ENCODE peak calls at places on chromosomes 7 and 10, in four cellular contexts. C is GM12892, P is K562, V is GM12878. A is an unnamed sample.

GRCh38 chr7:108613147-108613948 is 43.7 kb downstream of the DNAJB9 start:
- DNase-seq in C (no peak), P (peak), V (no peak), A (peak)

GRCh38 chr10:12194752-12195271 is 879 bp downstream of the NUDT5 start:
- DNase-seq in C (no peak), P (no peak), V (no peak), A (no peak)

GRCh38 chr7:44633254-44634186 is 27.1 kb downstream of the OGDH start:
- DNase-seq in C (peak), P (no peak), V (peak), A (no peak)

GRCh38 chr7:191105-192034 is 1.0 kb upstream of the FAM20C start:
- DNase-seq in C (no peak), P (no peak), V (no peak), A (no peak)

GRCh38 chr7:134254311-134254710 is 62.4 kb downstream of the SLC35B4 start:
- DNase-seq in C (no peak), P (no peak), V (no peak), A (no peak)

GRCh38 chr10:24465124-24465874 is 256.4 kb downstream of the KIAA1217 start:
- DNase-seq in C (no peak), P (no peak), V (no peak), A (no peak)

GRCh38 chr7:31702354-31702753 is 15.3 kb downstream of the PPP1R17 start:
- DNase-seq in C (no peak), P (no peak), V (no peak), A (no peak)

GRCh38 chr10:77448226-77448625 is 189.4 kb downstream of the KCNMA1 start:
- DNase-seq in C (no peak), P (no peak), V (no peak), A (no peak)

GRCh38 chr7:133364959-133365680 is 112.2 kb downstream of the EXOC4 start:
- DNase-seq in C (no peak), P (no peak), V (no peak), A (no peak)

GRCh38 chr7:107404740-107405537 is 64.9 kb upstream of the GPR22 start:
- DNase-seq in C (no peak), P (no peak), V (no peak), A (no peak)

GRCh38 chr7:41189866-41190265 is 513.0 kb downstream of the INHBA start:
- DNase-seq in C (no peak), P (no peak), V (no peak), A (no peak)

GRCh38 chr7:780516-780915 is 51.8 kb upstream of the SUN1 start:
- DNase-seq in C (no peak), P (no peak), V (no peak), A (no peak)

GRCh38 chr7:26321440-26321839 is 29.8 kb downstream of the SNX10 start:
- DNase-seq in C (no peak), P (no peak), V (no peak), A (no peak)

GRCh38 chr7:43766564-43766963 is 8.1 kb downstream of the BLVRA start:
- DNase-seq in C (no peak), P (peak), V (no peak), A (no peak)

GRCh38 chr7:131068604-131069021 is 259.1 kb upstream of the MKLN1 start:
- DNase-seq in C (no peak), P (no peak), V (no peak), A (no peak)

GRCh38 chr7:22726849-22727792 is at the start of gene IL6:
- DNase-seq in C (no peak), P (peak), V (no peak), A (no peak)

GRCh38 chr10:123165445-123166072 is 11.4 kb downstream of the BUB3 start:
- DNase-seq in C (no peak), P (no peak), V (no peak), A (no peak)
- TF ChIP-seq POLR2AphosphoS5 in C (peak), P (peak), V (no peak), A (peak)

DNA sequence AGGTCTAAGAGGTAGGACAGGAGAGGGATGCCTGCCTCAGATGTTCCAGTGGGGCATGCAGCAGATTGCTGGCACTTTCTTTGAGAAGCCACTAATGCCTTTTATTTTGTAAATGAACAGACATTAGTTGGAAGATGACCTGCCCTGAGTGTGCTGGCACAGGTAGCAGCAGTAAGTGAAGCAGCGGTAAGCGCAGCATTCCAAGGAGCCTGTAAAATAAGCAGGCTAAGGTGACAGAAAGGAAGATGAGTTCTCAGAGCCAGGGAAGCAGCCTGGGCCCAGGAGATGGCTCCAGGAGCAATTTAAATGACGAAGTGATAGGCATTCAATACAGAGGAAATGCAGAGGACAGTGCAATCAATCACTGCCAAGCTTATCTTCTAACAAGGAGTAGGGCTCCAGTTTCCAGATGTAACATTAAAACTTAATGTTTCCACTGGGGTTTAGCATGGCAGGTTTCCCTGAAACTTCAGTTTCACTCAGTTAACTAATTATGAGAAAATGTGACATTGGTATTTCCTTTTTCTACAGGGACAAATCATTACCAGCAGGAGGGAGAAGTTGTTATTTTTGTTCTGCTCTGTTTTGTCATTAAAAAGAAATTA is 96.4 kb upstream of the PTN start:
- DNase-seq in C (no peak), P (no peak), V (no peak), A (no peak)
- TF ChIP-seq TAF1 in C (no peak), P (no peak), V (no peak), A (no peak)

GRCh38 chr10:96310359-96310669 is 6.1 kb downstream of the DNTT start:
- DNase-seq in C (no peak), P (no peak), V (no peak), A (no peak)

GRCh38 chr10:96317067-96317833 is 13.0 kb downstream of the DNTT start:
- DNase-seq in C (no peak), P (no peak), V (no peak), A (no peak)

GRCh38 chr10:96309631-96310358 is 5.6 kb downstream of the DNTT start:
- DNase-seq in C (no peak), P (no peak), V (no peak), A (no peak)

GRCh38 chr10:96311180-96311697 is 7.0 kb downstream of the DNTT start:
- DNase-seq in C (no peak), P (no peak), V (no peak), A (no peak)

DNA sequence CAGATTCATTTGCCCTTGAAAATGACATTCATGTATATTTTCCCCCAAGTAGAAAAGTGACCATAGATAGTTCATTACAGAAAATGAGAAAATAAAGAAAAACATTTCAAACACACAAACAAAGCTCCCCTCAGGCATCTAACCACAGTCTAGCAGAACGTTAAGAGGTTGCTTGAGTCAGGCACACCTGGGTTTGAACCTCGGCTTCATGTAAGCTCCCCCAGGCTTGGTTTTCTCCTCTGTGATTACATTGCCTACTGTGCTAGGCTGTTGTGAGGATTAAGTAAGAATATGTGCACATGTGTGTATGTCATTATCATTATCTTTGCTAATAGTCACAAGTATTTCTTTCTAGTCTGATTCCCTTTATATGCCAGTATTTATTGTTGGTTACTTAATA is 9.1 kb downstream of the DNTT start:
- DNase-seq in C (no peak), P (no peak), V (no peak), A (no peak)
- TF ChIP-seq POLR2A in C (no peak), P (no peak), V (no peak), A (no peak)

DNA sequence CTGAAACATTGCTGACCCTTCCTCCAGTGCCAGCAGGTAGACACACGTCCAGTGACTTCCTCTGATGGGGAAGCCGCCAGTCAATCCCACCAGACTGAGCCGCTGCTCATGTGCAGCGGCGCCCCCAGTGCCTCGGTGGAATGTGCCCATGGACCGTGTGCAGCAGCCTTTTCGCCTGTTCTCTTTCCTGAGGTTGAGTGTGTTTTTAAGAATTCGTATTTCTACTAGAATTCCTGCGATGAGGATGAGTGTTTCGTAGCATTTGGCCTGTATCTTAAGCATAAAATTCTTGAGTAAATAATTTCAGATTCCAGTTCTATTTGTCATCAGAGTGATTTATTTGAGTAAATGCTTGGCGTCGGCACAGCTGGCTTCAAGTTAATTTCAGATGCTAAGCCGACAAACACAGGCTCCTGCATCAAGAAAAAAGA is 35.4 kb downstream of the BNIP3 start:
- DNase-seq in C (no peak), P (no peak), V (no peak), A (no peak)
- TF ChIP-seq POLR2AphosphoS5 in C (no peak), P (no peak), V (no peak), A (no peak)

A was measured in GM12891.